ENCODE peak calls at places on chromosome 4, in nine cellular contexts. O, Z, I, C, V, U, W, L and P are unnamed samples. For H3K4me1, the result is how much of the 10 kb centered on the place peaks cover.

GRCh38 chr4:150010525-150011126 is 67.6 kb upstream of the DCLK2 start:
- DNase-seq in U (no peak), O (peak), L (no peak), C (no peak), I (peak), V (no peak), W (peak), Z (peak), P (no peak)

GRCh38 chr4:72314869-72315268 is 254.2 kb downstream of the ADAMTS3 start:
- DNase-seq in O (no peak), L (no peak), I (peak), Z (peak), W (peak), C (no peak), U (no peak), V (no peak), P (no peak)

GRCh38 chr4:147940144-147940543 is 208.3 kb downstream of the ARHGAP10 start:
- DNase-seq in V (no peak), I (no peak), O (no peak), Z (peak), U (no peak), W (no peak), C (no peak), L (no peak), P (no peak)

GRCh38 chr4:71361476-71361875 is 22.7 kb downstream of the SLC4A4 start:
- DNase-seq in I (no peak), U (no peak), L (no peak), V (no peak), C (no peak), Z (no peak), W (no peak), O (no peak), P (no peak)

GRCh38 chr4:80091688-80092087 is 18.7 kb upstream of the ANTXR2 start:
- DNase-seq in V (no peak), C (no peak), I (no peak), O (no peak), L (no peak), W (no peak), Z (no peak), U (no peak), P (no peak)

GRCh38 chr4:182103614-182104319 is 139.4 kb upstream of the TENM3 start:
- DNase-seq in U (no peak), W (no peak), O (no peak), V (no peak), I (no peak), Z (no peak), L (no peak), C (no peak), P (no peak)

GRCh38 chr4:86960557-86960959 is 25.7 kb downstream of the AFF1 start:
- DNase-seq in C (no peak), L (no peak), U (no peak), V (no peak), O (no peak), W (peak), I (no peak), Z (peak), P (no peak)

GRCh38 chr4:41573458-41574129 is 35.6 kb downstream of the LIMCH1 start:
- DNase-seq in L (no peak), U (no peak), I (no peak), Z (peak), V (no peak), W (peak), O (no peak), C (no peak), P (no peak)

GRCh38 chr4:180422989-180423766 is 1820.0 kb upstream of the TENM3 start:
- DNase-seq in U (no peak), L (no peak), V (no peak), W (no peak), I (no peak), O (no peak), C (no peak), Z (no peak), P (no peak)

GRCh38 chr4:114272226-114272625 is 292.8 kb upstream of the ARSJ start:
- DNase-seq in V (no peak), Z (peak), W (peak), U (no peak), I (no peak), L (no peak), C (no peak), O (no peak), P (no peak)

GRCh38 chr4:142130636-142131035 is 494.3 kb downstream of the IL15 start:
- DNase-seq in U (no peak), I (no peak), V (no peak), O (no peak), Z (no peak), W (no peak), C (no peak), L (no peak), P (no peak)

GRCh38 chr4:40733752-40734151 is 16.0 kb upstream of the NSUN7 start:
- DNase-seq in C (no peak), V (no peak), W (no peak), O (no peak), Z (no peak), U (no peak), L (no peak), I (no peak), P (no peak)

GRCh38 chr4:188779586-188779985 is 640.3 kb downstream of the TRIML1 start:
- DNase-seq in Z (no peak), U (no peak), L (no peak), W (peak), C (no peak), V (no peak), O (no peak), I (no peak), P (no peak)

GRCh38 chr4:68184923-68185322 is 55.3 kb upstream of the TMPRSS11F start:
- DNase-seq in O (no peak), Z (no peak), U (no peak), C (no peak), W (no peak), L (no peak), I (no peak), V (no peak), P (no peak)

GRCh38 chr4:67674098-67674497 is 26.9 kb downstream of the UBA6 start:
- DNase-seq in C (no peak), V (no peak), U (no peak), O (no peak), W (peak), L (no peak), I (no peak), Z (no peak), P (no peak)

GRCh38 chr4:152102184-152103000 is 341.6 kb upstream of the GATB start:
- DNase-seq in V (no peak), I (no peak), Z (peak), U (no peak), W (peak), O (no peak), L (no peak), C (no peak), P (no peak)
- H3K4me3 ChIP-seq in V (peak), I (no peak), Z (no peak), U (no peak), W (no peak), O (no peak), L (no peak), C (no peak), P (peak)

GRCh38 chr4:1222036-1222789 is 26.7 kb downstream of the CTBP1 start:
- DNase-seq in U (no peak), O (no peak), W (no peak), C (no peak), I (no peak), Z (no peak), V (no peak), L (no peak), P (no peak)
- H3K4me1 ChIP-seq in U (under half), O (under half), W (under half), C (under half), I (under half), Z (under half), V (under half), L (under half), P (under half)

DNA sequence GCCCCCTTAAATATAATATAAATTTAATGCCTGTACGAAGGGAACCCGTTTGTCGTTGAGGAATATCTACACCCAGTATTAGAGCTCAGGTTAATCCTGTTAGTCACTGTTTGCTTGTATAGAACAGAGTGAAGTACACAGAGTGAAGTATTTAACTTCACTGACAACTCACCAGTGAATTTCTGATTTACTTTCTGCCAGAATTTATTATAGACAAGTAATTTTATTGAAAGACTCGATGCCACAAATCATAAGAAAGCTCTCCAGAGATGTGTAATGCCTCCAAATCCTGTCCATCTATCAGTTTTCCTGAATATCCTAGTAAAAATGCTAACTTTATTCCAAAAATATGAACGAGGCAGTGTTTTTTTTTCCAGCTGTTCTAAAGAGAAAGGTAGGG is 1.6 kb downstream of the GAB1 start:
- DNase-seq in O (no peak), Z (no peak), I (no peak), L (no peak), C (no peak), U (no peak), W (no peak), V (no peak), P (no peak)
- H3K4me3 ChIP-seq in O (peak), Z (peak), I (peak), L (no peak), C (peak), U (peak), W (peak), V (no peak), P (no peak)

DNA sequence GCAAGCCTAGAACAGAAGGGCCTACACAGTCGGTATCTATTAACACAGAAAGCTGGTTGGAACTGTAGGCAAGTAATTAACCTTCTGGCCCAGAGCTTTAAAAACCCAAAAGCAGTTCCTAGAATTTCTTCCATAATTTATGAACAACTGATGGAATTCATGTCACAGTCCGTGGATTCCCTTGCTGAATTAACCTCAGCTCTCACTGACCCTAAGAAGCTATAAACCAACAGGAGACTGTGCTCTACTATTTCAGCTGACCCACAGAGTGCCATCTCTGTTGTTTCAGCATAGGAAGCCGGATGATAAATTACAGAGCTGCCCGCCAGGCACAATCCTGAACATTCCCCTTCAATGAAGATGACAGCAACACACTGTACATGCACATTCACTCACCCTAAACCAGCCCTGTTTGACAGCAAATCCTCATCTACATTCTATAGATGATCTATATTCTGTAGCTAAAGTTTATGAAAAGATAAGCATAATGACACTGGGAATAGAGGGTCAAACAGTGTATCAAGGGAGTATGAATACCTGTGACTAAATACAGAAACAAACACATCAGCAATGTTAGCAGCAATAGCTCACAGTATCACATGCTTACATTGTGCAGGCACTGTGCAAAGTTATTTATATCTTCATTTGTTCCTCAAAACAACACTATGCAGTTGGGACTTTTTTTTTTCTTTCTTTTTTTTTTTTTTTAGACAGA is 157.1 kb downstream of the PRDM5 start:
- DNase-seq in U (no peak), V (no peak), W (peak), C (no peak), Z (no peak), I (no peak), O (no peak), L (no peak), P (no peak)
- H3K4me1 ChIP-seq in U (under half), V (under half), W (under half), C (under half), Z (under half), I (under half), O (under half), L (under half), P (under half)

GRCh38 chr4:66647915-66648314 is 897.4 kb downstream of the CENPC start:
- DNase-seq in Z (no peak), L (no peak), U (no peak), O (no peak), C (no peak), I (no peak), V (no peak), W (no peak), P (no peak)
- H3K4me3 ChIP-seq in Z (no peak), L (no peak), U (no peak), O (no peak), C (no peak), I (no peak), V (no peak), W (no peak), P (no peak)